ENCODE peak calls at places on chromosomes 12 and 14, in eight cellular contexts. N is IMR-90, B is heart left ventricle, Q is H1, I is A549, D is tibial nerve, G is transverse colon, P is HepG2. S is an unnamed sample. For H3K9me3, the result is how much of the 10 kb centered on the place peaks cover.

GRCh38 chr14:100072783-100073346 is 7.6 kb downstream of the EVL start:
- DNase-seq in N (no peak), B (no peak), Q (no peak), I (no peak), D (no peak), G (peak), P (no peak), S (peak)

GRCh38 chr14:102330806-102331205 is 11.3 kb downstream of the ZNF839 start:
- DNase-seq in N (no peak), B (no peak), Q (no peak), I (no peak), D (no peak), G (no peak), P (no peak), S (no peak)

GRCh38 chr14:32324601-32325000 is 4.5 kb upstream of the AKAP6 start:
- DNase-seq in N (no peak), B (no peak), Q (no peak), I (no peak), D (no peak), G (no peak), P (no peak), S (no peak)

GRCh38 chr12:132305560-132305966 is 23.8 kb downstream of the GALNT9 start:
- DNase-seq in N (no peak), B (no peak), Q (no peak), I (no peak), D (no peak), G (no peak), P (no peak), S (no peak)

GRCh38 chr14:21248739-21249411 is 20.4 kb downstream of the HNRNPC start:
- DNase-seq in N (peak), B (no peak), Q (no peak), I (no peak), D (no peak), G (no peak), P (no peak), S (no peak)

GRCh38 chr14:26596722-26597030 is 1.2 kb downstream of the NOVA1 start:
- DNase-seq in N (peak), B (peak), Q (no peak), I (no peak), D (peak), G (peak), P (no peak), S (no peak)

GRCh38 chr14:33676135-33676566 is 274.7 kb downstream of the EGLN3 start:
- DNase-seq in N (no peak), B (peak), Q (peak), I (peak), D (peak), G (peak), P (peak), S (peak)

GRCh38 chr14:35202195-35202594 is 79.8 kb downstream of the PRORP start:
- DNase-seq in N (no peak), B (no peak), Q (no peak), I (no peak), D (no peak), G (no peak), P (no peak), S (no peak)

GRCh38 chr14:67532998-67533753 is at the start of gene PLEKHH1:
- DNase-seq in N (peak), B (peak), Q (peak), I (peak), D (peak), G (peak), P (peak), S (peak)

GRCh38 chr14:61662437-61663311 is 32.6 kb upstream of the HIF1A start:
- DNase-seq in N (peak), B (no peak), Q (no peak), I (peak), D (peak), G (peak), P (peak), S (peak)

GRCh38 chr12:89390802-89391673 is 38.7 kb upstream of the DUSP6 start:
- DNase-seq in N (peak), B (no peak), Q (no peak), I (no peak), D (no peak), G (peak), P (peak), S (no peak)

GRCh38 chr12:120991965-120992364 is 13.6 kb downstream of the HNF1A start:
- DNase-seq in N (no peak), B (no peak), Q (no peak), I (no peak), D (no peak), G (no peak), P (no peak), S (no peak)

GRCh38 chr12:65232490-65233077 is 45.9 kb upstream of the MSRB3 start:
- DNase-seq in N (peak), B (no peak), Q (no peak), I (peak), D (no peak), G (no peak), P (no peak), S (no peak)

GRCh38 chr12:60279224-60279623 is 683.4 kb downstream of the SLC16A7 start:
- DNase-seq in N (peak), B (no peak), Q (no peak), I (no peak), D (no peak), G (no peak), P (no peak), S (no peak)

GRCh38 chr12:19239616-19240234 is 110.2 kb downstream of the PLEKHA5 start:
- DNase-seq in N (peak), B (no peak), Q (no peak), I (no peak), D (no peak), G (no peak), P (no peak), S (no peak)

GRCh38 chr12:68530965-68531364 is 79.7 kb upstream of the RAP1B start:
- DNase-seq in N (peak), B (peak), Q (no peak), I (no peak), D (peak), G (no peak), P (no peak), S (no peak)

GRCh38 chr14:104293851-104294627 is 155.7 kb downstream of the KIF26A start:
- DNase-seq in N (no peak), B (no peak), Q (no peak), I (peak), D (no peak), G (peak), P (no peak), S (peak)

GRCh38 chr12:12716151-12716844 is 870 bp upstream of the CDKN1B start:
- DNase-seq in N (peak), B (peak), Q (no peak), I (no peak), D (peak), G (no peak), P (peak), S (no peak)

GRCh38 chr14:98466807-98467206 is 805.2 kb downstream of the BCL11B start:
- DNase-seq in N (no peak), B (no peak), Q (no peak), I (no peak), D (no peak), G (no peak), P (no peak), S (no peak)

GRCh38 chr12:130715996-130716917 is at the start of gene RIMBP2:
- DNase-seq in N (peak), B (no peak), Q (no peak), I (no peak), D (no peak), G (no peak), P (no peak), S (no peak)

GRCh38 chr12:75511116-75512048 is at the start of gene KRR1:
- DNase-seq in N (peak), B (peak), Q (peak), I (peak), D (peak), G (peak), P (peak), S (peak)
- TF ChIP-seq POLR2A in N (peak), B (peak), Q (no peak), I (peak), D (no peak), G (peak), P (peak), S (no peak)

DNA sequence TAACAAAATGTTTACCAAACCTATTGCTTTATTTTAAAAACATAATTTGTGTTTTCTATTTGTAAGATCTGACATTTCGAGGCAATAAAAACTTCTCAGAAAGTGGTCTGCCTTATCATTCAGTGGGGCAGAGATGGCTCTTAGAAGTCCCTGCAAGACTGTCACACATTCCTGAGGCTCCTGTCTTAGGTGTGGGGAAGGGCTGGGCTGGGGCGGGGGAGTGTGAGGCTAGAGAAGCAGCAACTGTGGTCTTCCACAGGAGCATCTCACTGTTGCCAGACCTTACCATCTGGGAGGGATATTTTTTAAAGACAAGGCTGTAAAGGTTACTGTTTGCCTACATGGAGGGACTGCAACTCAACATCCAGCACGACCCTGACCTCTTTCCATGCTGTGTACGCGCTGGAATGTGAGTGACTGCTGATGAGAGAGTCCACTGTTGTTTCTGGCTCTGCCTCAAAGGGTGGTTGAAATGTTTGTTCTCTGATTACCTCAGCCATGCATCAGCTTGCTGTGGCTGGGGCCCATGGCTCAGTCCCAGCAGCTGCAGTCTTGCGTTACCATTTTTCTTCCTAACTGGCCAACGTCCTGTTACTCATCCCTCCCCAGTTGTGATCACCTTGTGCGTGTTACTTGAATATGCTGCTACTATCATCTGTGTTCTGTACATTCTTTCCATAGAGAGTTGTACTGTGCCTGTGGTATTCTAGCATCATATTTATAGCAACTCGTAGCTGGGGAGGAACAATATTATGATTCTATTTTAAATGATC is 12.4 kb downstream of the ERG28 start:
- DNase-seq in N (peak), B (peak), Q (no peak), I (peak), D (peak), G (no peak), P (peak), S (peak)
- H3K27ac ChIP-seq in N (peak), B (peak), Q (no peak), I (peak), D (peak), G (no peak), P (peak), S (peak)

GRCh38 chr14:23621204-23621931 is 14.8 kb upstream of the DHRS2 start:
- DNase-seq in N (no peak), B (no peak), Q (no peak), I (no peak), D (no peak), G (no peak), P (no peak), S (peak)

GRCh38 chr14:23624830-23625404 is 11.2 kb upstream of the DHRS2 start:
- DNase-seq in N (no peak), B (no peak), Q (no peak), I (no peak), D (no peak), G (no peak), P (no peak), S (no peak)

GRCh38 chr14:23622990-23623389 is 13.2 kb upstream of the DHRS2 start:
- DNase-seq in N (no peak), B (peak), Q (no peak), I (no peak), D (no peak), G (no peak), P (no peak), S (no peak)

GRCh38 chr14:23621932-23622495 is 14.2 kb upstream of the DHRS2 start:
- DNase-seq in N (no peak), B (no peak), Q (no peak), I (no peak), D (no peak), G (no peak), P (no peak), S (no peak)

GRCh38 chr14:23623962-23624361 is 12.2 kb upstream of the DHRS2 start:
- DNase-seq in N (no peak), B (peak), Q (no peak), I (no peak), D (no peak), G (no peak), P (no peak), S (no peak)
- H3K9me3 ChIP-seq in N (under half), B (under half), Q (under half), I (under half), D (under half), G (under half), P (under half), S (under half)

DNA sequence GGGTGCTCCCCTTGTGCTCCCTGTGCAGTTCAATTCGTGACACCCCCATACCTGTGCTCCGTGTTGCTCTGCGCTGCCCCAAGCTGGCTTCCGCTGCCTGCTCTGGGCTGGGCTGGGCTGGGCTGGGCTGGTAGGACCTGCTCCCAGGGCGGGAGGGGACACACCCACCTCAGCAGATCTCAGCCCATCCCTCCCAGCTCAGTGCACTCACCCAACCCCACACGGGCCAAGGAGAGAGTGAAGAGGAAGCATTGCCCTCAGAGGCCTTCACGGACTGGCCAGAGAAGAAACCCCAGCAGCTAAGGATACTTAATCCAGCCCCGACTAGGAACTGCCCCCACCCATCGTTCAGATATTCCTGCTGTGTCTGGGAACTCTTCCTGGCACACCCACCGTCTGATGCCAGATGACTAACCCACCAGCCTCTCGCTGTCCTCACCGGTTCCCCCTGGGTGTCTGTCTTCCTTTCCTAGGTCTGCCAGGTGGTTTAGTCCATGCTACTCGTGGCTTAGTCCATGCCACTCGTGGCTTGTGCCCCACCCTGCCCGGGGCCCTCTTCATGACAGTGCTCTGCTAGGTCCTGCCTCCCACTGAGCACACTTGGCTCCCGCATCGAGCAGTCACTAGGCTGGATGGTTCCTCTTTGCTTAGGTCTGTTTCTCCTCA is at the start of gene LPAR5:
- DNase-seq in N (no peak), B (no peak), Q (no peak), I (peak), D (peak), G (peak), P (no peak), S (peak)
- TF ChIP-seq POLR2A in N (no peak), B (no peak), Q (no peak), I (no peak), D (peak), G (peak), P (no peak), S (peak)

DNA sequence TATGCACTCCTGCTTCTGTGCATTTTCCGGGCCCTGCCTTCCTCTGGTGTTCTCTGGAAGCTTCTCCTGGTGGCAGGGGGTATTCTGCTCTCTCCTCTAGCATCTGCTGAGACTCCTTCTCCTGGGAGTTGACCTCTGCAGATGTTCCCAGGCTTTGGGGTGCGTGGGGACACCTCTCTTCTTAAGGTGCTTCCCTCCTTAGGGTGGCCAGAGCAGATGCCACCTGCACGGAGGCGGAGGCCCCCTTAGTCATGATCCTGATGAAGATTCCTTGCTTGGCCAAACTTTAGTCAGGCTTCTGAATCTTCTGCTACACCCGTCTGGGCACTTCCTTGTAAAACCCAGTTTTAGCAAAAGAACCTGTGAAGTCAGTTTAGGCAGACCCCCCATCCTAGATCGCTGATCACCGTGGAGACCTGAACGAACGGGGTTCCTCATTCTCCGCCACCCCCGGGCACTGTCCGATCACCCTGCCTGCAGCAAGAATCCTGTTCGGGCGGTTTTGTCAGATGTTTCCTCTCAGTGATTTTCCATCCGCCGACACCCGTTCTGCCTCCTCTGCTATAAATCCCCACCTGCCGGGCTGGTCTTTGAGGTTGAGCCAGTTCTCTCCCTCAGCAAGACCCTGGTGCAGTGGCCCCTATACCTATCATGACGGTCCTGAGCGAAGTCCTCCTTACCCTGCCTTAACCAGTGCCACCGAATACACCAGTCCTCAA is 111.9 kb downstream of the CALM1 start:
- DNase-seq in N (no peak), B (no peak), Q (no peak), I (no peak), D (no peak), G (peak), P (no peak), S (peak)
- H3K27ac ChIP-seq in N (no peak), B (no peak), Q (no peak), I (no peak), D (no peak), G (no peak), P (no peak), S (peak)

DNA sequence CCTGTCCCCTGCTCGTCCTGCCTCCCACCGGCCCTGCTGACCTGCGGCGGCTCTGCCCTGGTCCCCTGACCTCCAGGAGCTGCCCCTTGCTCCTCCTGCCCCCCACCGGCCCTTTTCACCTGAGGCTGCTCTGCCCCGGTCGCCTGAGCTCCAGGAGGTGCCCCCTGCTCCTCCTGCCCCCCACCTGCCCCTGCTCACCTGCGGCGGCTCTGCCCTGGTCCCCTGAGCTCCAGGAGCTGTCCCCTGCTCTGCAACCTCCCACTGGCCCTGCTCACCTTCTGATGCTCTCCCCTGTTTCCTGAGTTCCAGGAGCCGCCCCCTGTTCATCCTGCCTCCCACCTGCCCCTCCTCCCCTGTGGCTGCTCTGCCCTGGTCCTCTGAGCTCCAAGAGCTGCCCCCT is 101.3 kb downstream of the TMEM121 start:
- DNase-seq in N (no peak), B (no peak), Q (no peak), I (no peak), D (no peak), G (no peak), P (no peak), S (no peak)
- H3K9me3 ChIP-seq in N (under half), B (under half), Q (half or more), I (under half), D (under half), G (under half), P (under half), S (under half)

DNA sequence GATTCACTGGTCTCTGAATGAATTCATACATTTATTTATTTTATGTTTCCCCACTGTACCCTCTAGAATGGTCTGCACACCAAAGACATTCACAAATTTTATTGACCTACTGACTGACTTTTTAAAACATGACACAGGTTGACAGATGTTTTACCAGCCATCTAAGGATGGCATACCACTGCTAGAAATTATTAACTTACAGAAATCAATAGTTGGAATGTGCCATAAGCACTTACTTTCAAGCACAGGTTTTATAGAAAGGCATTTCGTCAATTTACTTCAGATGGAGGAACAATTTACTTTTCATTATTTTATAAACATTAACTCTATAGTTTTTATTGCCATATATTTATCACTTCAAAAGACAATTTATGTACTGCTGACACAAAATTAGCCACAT is 448.7 kb upstream of the FBXO33 start:
- DNase-seq in N (no peak), B (no peak), Q (no peak), I (no peak), D (no peak), G (no peak), P (no peak), S (no peak)
- TF ChIP-seq POLR2A in N (no peak), B (no peak), Q (no peak), I (no peak), D (no peak), G (no peak), P (no peak), S (no peak)

DNA sequence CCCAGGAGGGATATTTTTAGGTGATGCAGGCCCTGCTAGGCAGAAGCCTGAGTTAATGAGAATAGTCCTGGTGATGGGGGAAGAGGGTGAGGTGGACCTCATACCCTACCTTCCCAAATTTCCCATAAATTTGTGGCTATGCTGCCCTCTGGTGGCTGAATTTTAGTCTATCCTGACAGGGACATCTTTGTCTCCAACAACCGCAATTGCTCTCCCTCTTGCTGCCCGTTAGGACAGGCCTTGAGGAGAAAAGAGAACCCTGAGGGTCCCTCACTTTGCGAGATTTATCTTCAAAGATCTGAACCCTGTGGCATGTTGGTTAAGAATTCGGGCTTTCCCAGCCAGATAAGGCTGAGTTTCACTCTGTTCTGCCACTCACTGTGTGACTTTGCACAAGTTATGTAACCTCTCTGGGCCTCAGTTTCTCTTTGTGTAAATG is 9.8 kb upstream of the ZNF385A start:
- DNase-seq in N (peak), B (peak), Q (no peak), I (no peak), D (peak), G (peak), P (peak), S (peak)
- H3K27ac ChIP-seq in N (no peak), B (no peak), Q (no peak), I (no peak), D (no peak), G (peak), P (no peak), S (no peak)